ENCODE peak calls at places on chromosomes 3 and 15, in five cellular contexts. P, T, D, O and I are unnamed samples.

GRCh38 chr3:10015476-10015904 is 10.7 kb upstream of the FANCD2 start:
- DNase-seq in P (peak), T (peak), D (peak), O (no peak), I (peak)

GRCh38 chr15:99603828-99604227 is 38.0 kb downstream of the MEF2A start:
- DNase-seq in P (no peak), T (peak), D (no peak), O (no peak), I (no peak)

GRCh38 chr3:45964139-45964538 is 20.9 kb downstream of the CXCR6 start:
- DNase-seq in P (no peak), T (no peak), D (no peak), O (no peak), I (no peak)

GRCh38 chr15:41969851-41970431 is 2.4 kb downstream of the EHD4 start:
- DNase-seq in P (no peak), T (no peak), D (peak), O (no peak), I (no peak)

GRCh38 chr3:14474363-14475081 is 65.6 kb downstream of the GRIP2 start:
- DNase-seq in P (no peak), T (no peak), D (no peak), O (no peak), I (no peak)

GRCh38 chr15:70492240-70493177 is 270.8 kb downstream of the UACA start:
- DNase-seq in P (peak), T (peak), D (peak), O (no peak), I (peak)

GRCh38 chr3:108486910-108487309 is 23.5 kb downstream of the MYH15 start:
- DNase-seq in P (peak), T (peak), D (peak), O (no peak), I (no peak)

GRCh38 chr3:43366466-43366865 is 80.1 kb downstream of the SNRK start:
- DNase-seq in P (no peak), T (no peak), D (no peak), O (no peak), I (no peak)

GRCh38 chr3:108838411-108838810 is 15.8 kb downstream of the TRAT1 start:
- DNase-seq in P (no peak), T (no peak), D (no peak), O (no peak), I (no peak)

GRCh38 chr3:148938306-148938705 is 53.0 kb upstream of the GYG1 start:
- DNase-seq in P (no peak), T (peak), D (no peak), O (no peak), I (no peak)

GRCh38 chr3:112984485-112984884 is 6.3 kb upstream of the GTPBP8 start:
- DNase-seq in P (peak), T (peak), D (peak), O (no peak), I (no peak)

GRCh38 chr3:47273564-47273963 is 9.0 kb downstream of the KIF9 start:
- DNase-seq in P (no peak), T (no peak), D (no peak), O (no peak), I (no peak)

GRCh38 chr15:38781196-38781595 is 216.6 kb upstream of the RASGRP1 start:
- DNase-seq in P (no peak), T (peak), D (no peak), O (no peak), I (no peak)

GRCh38 chr15:86879250-86880229 is 799.9 kb downstream of the AGBL1 start:
- DNase-seq in P (no peak), T (no peak), D (peak), O (no peak), I (no peak)

GRCh38 chr3:195895900-195896360 is 12.4 kb downstream of the TNK2 start:
- DNase-seq in P (peak), T (peak), D (peak), O (peak), I (peak)

GRCh38 chr15:69346112-69346511 is 47.4 kb downstream of the PAQR5 start:
- DNase-seq in P (no peak), T (peak), D (peak), O (no peak), I (no peak)

GRCh38 chr3:150721285-150722130 is 17.8 kb upstream of the ERICH6 start:
- DNase-seq in P (peak), T (peak), D (peak), O (peak), I (no peak)

GRCh38 chr3:132432639-132433038 is 15.3 kb downstream of the DNAJC13 start:
- DNase-seq in P (peak), T (peak), D (peak), O (no peak), I (no peak)

GRCh38 chr3:113354307-113354706 is 87.0 kb downstream of the CFAP44 start:
- DNase-seq in P (no peak), T (no peak), D (peak), O (no peak), I (no peak)

GRCh38 chr3:76661527-76662250 is 378.2 kb upstream of the ROBO2 start:
- DNase-seq in P (no peak), T (no peak), D (no peak), O (no peak), I (no peak)

GRCh38 chr3:194584866-194585265 is 48.4 kb downstream of the TMEM44 start:
- DNase-seq in P (peak), T (no peak), D (peak), O (no peak), I (no peak)

GRCh38 chr3:46707601-46708011 is 6.4 kb downstream of the TMIE start:
- DNase-seq in P (no peak), T (no peak), D (no peak), O (no peak), I (no peak)

GRCh38 chr15:98954411-98954810 is 53.2 kb downstream of the PGPEP1L start:
- DNase-seq in P (peak), T (peak), D (no peak), O (no peak), I (peak)

GRCh38 chr3:19866751-19867347 is 67.2 kb downstream of the EFHB start:
- DNase-seq in P (peak), T (peak), D (peak), O (peak), I (peak)

GRCh38 chr3:112770026-112770626 is 76.5 kb downstream of the CD200R1L start:
- DNase-seq in P (peak), T (peak), D (peak), O (no peak), I (no peak)

GRCh38 chr3:16399473-16399872 is 114.0 kb downstream of the RFTN1 start:
- DNase-seq in P (peak), T (peak), D (peak), O (no peak), I (no peak)

GRCh38 chr3:14093831-14094230 is 30.8 kb downstream of the CHCHD4 start:
- DNase-seq in P (no peak), T (no peak), D (peak), O (no peak), I (no peak)

GRCh38 chr3:13301295-13301987 is 118.7 kb downstream of the NUP210 start:
- DNase-seq in P (peak), T (peak), D (peak), O (no peak), I (no peak)

GRCh38 chr3:194472290-194472920 is 14.4 kb downstream of the ATP13A3 start:
- DNase-seq in P (peak), T (peak), D (peak), O (peak), I (no peak)

GRCh38 chr3:117743962-117744361 is 1034.4 kb downstream of the TUSC7 start:
- DNase-seq in P (no peak), T (no peak), D (no peak), O (no peak), I (no peak)

GRCh38 chr3:157785071-157785826 is 282.0 kb upstream of the VEPH1 start:
- DNase-seq in P (peak), T (peak), D (peak), O (no peak), I (no peak)

GRCh38 chr3:43817825-43818224 is 127.1 kb downstream of the ABHD5 start:
- DNase-seq in P (no peak), T (no peak), D (peak), O (no peak), I (no peak)

GRCh38 chr3:154956815-154957214 is 123.3 kb upstream of the MME start:
- DNase-seq in P (no peak), T (no peak), D (no peak), O (no peak), I (no peak)

GRCh38 chr15:70833897-70834765 is 19.8 kb downstream of the LARP6 start:
- DNase-seq in P (peak), T (peak), D (peak), O (no peak), I (no peak)

GRCh38 chr15:56244811-56245576 is 1.3 kb upstream of the RFX7 start:
- DNase-seq in P (no peak), T (no peak), D (no peak), O (no peak), I (peak)

GRCh38 chr3:14301558-14301957 is 100.8 kb upstream of the SLC6A6 start:
- DNase-seq in P (peak), T (no peak), D (no peak), O (no peak), I (no peak)

GRCh38 chr3:65508743-65509422 is 529.8 kb downstream of the MAGI1 start:
- DNase-seq in P (no peak), T (no peak), D (no peak), O (no peak), I (no peak)
- H3K9ac ChIP-seq in P (no peak), T (no peak), D (no peak), O (no peak), I (no peak)

GRCh38 chr15:22961661-22962221 is 18.4 kb downstream of the CYFIP1 start:
- DNase-seq in P (peak), T (peak), D (no peak), O (no peak), I (no peak)
- H3K4me3 ChIP-seq in P (peak), T (peak), D (no peak), O (no peak), I (no peak)

GRCh38 chr3:64082411-64082810 is 59.1 kb upstream of the PSMD6 start:
- DNase-seq in P (no peak), T (no peak), D (no peak), O (no peak), I (no peak)
- H3K9ac ChIP-seq in P (no peak), T (no peak), D (no peak), O (no peak), I (no peak)

DNA sequence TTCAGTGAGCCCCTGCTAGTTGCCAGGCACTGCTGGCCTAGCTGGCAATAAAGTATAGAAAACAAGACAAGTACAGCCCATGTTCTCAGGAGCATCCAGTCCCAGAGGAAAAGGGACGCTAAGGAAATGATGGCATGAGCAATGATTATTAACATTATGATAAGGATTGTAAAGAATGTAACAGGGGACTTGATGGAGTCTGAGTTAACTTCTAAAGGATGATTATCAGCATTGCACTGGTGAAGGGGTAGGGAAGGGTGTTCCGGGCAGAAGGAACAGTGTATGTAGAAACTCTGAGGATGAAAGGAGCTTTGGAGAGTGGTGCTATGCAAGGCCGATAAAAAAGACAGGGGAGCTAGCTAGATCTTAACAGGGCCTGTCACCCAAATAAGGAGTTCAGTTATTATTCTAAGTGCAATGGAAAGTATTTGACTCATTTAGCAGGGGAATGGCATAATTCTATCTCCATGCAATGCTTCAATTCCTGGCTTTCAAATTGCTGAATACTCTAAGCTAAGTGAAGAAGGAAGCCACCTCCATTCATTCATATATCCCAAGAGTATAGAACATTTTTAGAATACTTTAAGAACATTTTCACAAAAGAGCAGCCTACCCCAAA is 258.2 kb upstream of the STT3B start:
- DNase-seq in P (peak), T (peak), D (no peak), O (no peak), I (no peak)
- H3K4me3 ChIP-seq in P (no peak), T (peak), D (peak), O (no peak), I (no peak)

GRCh38 chr15:59524331-59524731 is 86.3 kb downstream of the FAM81A start:
- DNase-seq in P (no peak), T (no peak), D (no peak), O (no peak), I (no peak)
- H3K9ac ChIP-seq in P (no peak), T (no peak), D (no peak), O (no peak), I (no peak)

GRCh38 chr3:179035232-179035631 is 36.4 kb downstream of the ZMAT3 start:
- DNase-seq in P (peak), T (no peak), D (no peak), O (no peak), I (no peak)

GRCh38 chr3:179036226-179036625 is 35.4 kb downstream of the ZMAT3 start:
- DNase-seq in P (no peak), T (no peak), D (no peak), O (no peak), I (no peak)

GRCh38 chr3:179038216-179038898 is 33.3 kb downstream of the ZMAT3 start:
- DNase-seq in P (no peak), T (no peak), D (no peak), O (no peak), I (no peak)

GRCh38 chr3:179037361-179037760 is 34.2 kb downstream of the ZMAT3 start:
- DNase-seq in P (peak), T (peak), D (no peak), O (no peak), I (peak)

GRCh38 chr3:179036626-179037300 is 34.8 kb downstream of the ZMAT3 start:
- DNase-seq in P (peak), T (no peak), D (no peak), O (no peak), I (no peak)
- H3K4me3 ChIP-seq in P (no peak), T (peak), D (no peak), O (no peak), I (no peak)

DNA sequence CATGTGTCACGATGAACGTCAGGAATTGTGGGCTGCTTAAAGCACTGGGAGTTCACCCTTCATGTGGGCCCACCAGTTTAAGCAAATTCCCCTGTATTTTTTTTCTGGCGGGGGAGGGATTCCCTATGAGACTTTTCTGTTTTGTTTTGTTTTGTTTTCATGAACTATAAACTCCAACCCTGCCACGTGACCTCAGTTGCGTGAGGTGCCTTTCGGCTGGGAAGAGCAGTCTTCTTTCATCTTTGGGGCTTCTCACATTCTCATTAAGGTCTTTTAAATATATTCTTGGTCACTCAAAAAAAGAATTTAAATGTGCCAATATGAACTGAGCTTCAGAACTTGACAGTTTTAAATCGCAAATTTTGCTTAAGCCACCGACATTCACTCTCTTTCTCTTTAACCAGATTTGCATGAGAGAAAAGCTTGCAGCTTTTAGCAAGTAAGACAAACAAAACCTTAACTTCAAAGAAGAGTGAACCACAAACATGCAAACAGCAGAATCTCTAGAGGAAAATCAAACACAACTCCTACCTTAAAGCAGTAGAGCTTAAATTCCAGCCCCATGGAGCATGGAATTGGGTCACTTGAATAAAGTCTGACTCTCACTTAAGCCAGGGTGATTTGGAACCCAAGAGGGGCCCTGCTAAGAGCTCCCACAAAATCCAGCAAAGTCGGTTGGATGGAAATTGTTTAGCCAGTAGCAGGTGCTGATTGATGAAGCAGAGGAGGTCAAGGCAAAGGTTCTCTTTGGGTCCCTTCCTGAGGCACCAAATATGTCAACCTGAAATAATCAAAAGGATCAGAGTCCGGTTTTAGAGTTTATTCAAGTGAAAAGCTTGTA is 699.8 kb upstream of the GBE1 start:
- DNase-seq in P (peak), T (no peak), D (no peak), O (no peak), I (no peak)
- H3K9ac ChIP-seq in P (no peak), T (no peak), D (no peak), O (no peak), I (no peak)

GRCh38 chr15:77819271-77819806 is 186.6 kb upstream of the LINGO1 start:
- DNase-seq in P (no peak), T (peak), D (no peak), O (no peak), I (no peak)
- H3K4me3 ChIP-seq in P (no peak), T (no peak), D (no peak), O (peak), I (peak)

DNA sequence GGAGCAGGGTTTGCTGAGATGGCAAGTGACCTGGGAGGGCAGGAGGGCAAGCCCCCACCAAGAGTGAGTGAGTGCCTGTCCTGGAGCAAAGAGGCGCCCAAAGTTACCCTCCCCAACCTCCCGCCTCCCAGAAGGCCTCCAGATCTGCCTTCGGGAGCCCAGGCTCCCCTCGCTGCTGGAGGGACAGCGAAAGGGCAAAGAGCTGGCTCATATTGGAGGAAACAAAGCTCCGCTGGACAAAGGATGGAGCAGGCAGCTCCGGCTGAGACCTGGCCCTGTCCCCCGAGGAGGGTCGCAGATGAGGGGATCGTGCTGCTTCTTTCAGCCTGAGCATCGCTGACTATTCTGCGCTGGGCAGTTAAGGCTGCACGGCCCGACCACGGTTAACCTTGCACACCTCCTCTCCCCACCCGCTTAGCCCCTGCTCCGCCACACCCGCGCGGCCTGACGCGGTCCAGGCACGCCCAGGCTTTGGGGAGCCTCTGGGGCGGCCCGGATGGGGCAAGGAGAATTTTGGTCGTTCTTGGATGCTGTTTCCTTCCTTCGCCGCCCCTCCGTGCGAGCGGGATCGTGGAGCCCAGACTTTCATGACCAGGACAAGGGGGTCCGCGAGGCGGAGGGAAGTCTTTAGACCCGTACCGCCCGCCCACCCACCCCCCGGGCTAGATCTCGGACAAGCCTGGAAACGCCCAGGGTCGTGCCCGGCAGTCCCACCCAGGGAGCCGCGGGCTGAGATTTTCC is 651 bp downstream of the PLCD1 start:
- DNase-seq in P (peak), T (peak), D (no peak), O (peak), I (peak)
- H3K9ac ChIP-seq in P (peak), T (peak), D (no peak), O (peak), I (peak)

GRCh38 chr15:25850154-25851111 is 12.7 kb downstream of the ATP10A start:
- DNase-seq in P (peak), T (peak), D (peak), O (peak), I (peak)
- H3K4me3 ChIP-seq in P (peak), T (peak), D (peak), O (peak), I (peak)